ENCODE peak calls at places on chromosome 17, in four cellular contexts. H, V, K and M are unnamed samples.

GRCh38 chr17:42247734-42248133 is 28.5 kb downstream of the STAT5B start:
- DNase-seq in H (no peak), V (no peak), K (no peak), M (no peak)

GRCh38 chr17:34254651-34255380 is at the start of gene CCL2:
- DNase-seq in H (peak), V (peak), K (no peak), M (peak)

GRCh38 chr17:51853857-51854256 is 304.7 kb downstream of the CA10 start:
- DNase-seq in H (no peak), V (no peak), K (no peak), M (no peak)

GRCh38 chr17:80891096-80892018 is 100.3 kb upstream of the CHMP6 start:
- DNase-seq in H (peak), V (no peak), K (peak), M (peak)

GRCh38 chr17:75755205-75755901 is 9.6 kb downstream of the GALK1 start:
- DNase-seq in H (no peak), V (no peak), K (no peak), M (no peak)

GRCh38 chr17:78458091-78458490 is 79.6 kb downstream of the PGS1 start:
- DNase-seq in H (no peak), V (no peak), K (no peak), M (no peak)

GRCh38 chr17:7745748-7746470 is 28.4 kb downstream of the DNAH2 start:
- DNase-seq in H (peak), V (no peak), K (no peak), M (no peak)

GRCh38 chr17:78922876-78923498 is 2.2 kb downstream of the TIMP2 start:
- DNase-seq in H (no peak), V (peak), K (peak), M (no peak)

GRCh38 chr17:44788139-44788538 is 29.4 kb downstream of the ADAM11 start:
- DNase-seq in H (no peak), V (no peak), K (no peak), M (no peak)

GRCh38 chr17:36657763-36658490 is 56.5 kb downstream of the MRM1 start:
- DNase-seq in H (no peak), V (no peak), K (no peak), M (peak)

GRCh38 chr17:32654351-32654750 is 167.6 kb downstream of the CDK5R1 start:
- DNase-seq in H (no peak), V (no peak), K (no peak), M (no peak)

GRCh38 chr17:57206928-57207327 is 49.4 kb upstream of the MSI2 start:
- DNase-seq in H (no peak), V (no peak), K (no peak), M (no peak)

GRCh38 chr17:57160624-57161023 is 75.6 kb downstream of the AKAP1 start:
- DNase-seq in H (no peak), V (no peak), K (no peak), M (no peak)

GRCh38 chr17:17874478-17874877 is 37.7 kb upstream of the SREBF1 start:
- DNase-seq in H (peak), V (no peak), K (no peak), M (no peak)

GRCh38 chr17:8175795-8176196 is 384 bp downstream of the TMEM107 start:
- DNase-seq in H (no peak), V (no peak), K (no peak), M (no peak)

GRCh38 chr17:47810200-47810821 is 11.3 kb downstream of the OSBPL7 start:
- DNase-seq in H (peak), V (no peak), K (no peak), M (peak)

GRCh38 chr17:59791603-59792457 is 84.4 kb downstream of the VMP1 start:
- DNase-seq in H (no peak), V (no peak), K (no peak), M (no peak)

GRCh38 chr17:64172510-64172909 is 42.6 kb upstream of the ERN1 start:
- DNase-seq in H (no peak), V (no peak), K (no peak), M (no peak)

GRCh38 chr17:3751836-3752235 is 28.1 kb downstream of the HASPIN start:
- DNase-seq in H (no peak), V (no peak), K (no peak), M (no peak)

GRCh38 chr17:69581061-69581955 is 166.8 kb downstream of the MAP2K6 start:
- DNase-seq in H (no peak), V (no peak), K (no peak), M (no peak)

GRCh38 chr17:1730345-1731193 is 6.1 kb downstream of the WDR81 start:
- DNase-seq in H (no peak), V (peak), K (no peak), M (peak)

GRCh38 chr17:29433551-29433950 is 43.4 kb downstream of the TAOK1 start:
- DNase-seq in H (no peak), V (no peak), K (no peak), M (no peak)

GRCh38 chr17:42422958-42423712 is at the start of gene CAVIN1:
- DNase-seq in H (peak), V (peak), K (no peak), M (peak)

GRCh38 chr17:50187403-50187735 is 14.1 kb downstream of the COL1A1 start:
- DNase-seq in H (no peak), V (no peak), K (no peak), M (no peak)

GRCh38 chr17:49242813-49243212 is 12.2 kb upstream of the PHOSPHO1 start:
- DNase-seq in H (no peak), V (no peak), K (no peak), M (no peak)

GRCh38 chr17:80285237-80285920 is 24.7 kb downstream of the RNF213 start:
- DNase-seq in H (no peak), V (no peak), K (no peak), M (no peak)

GRCh38 chr17:39235555-39236221 is 9.9 kb upstream of the STAC2 start:
- DNase-seq in H (peak), V (no peak), K (no peak), M (no peak)

GRCh38 chr17:59440757-59441458 is 109.5 kb downstream of the YPEL2 start:
- DNase-seq in H (peak), V (peak), K (peak), M (peak)

GRCh38 chr17:59545942-59546341 is 19.5 kb upstream of the DHX40 start:
- DNase-seq in H (no peak), V (no peak), K (no peak), M (no peak)

GRCh38 chr17:41491476-41491875 is 1.8 kb upstream of the KRT36 start:
- DNase-seq in H (no peak), V (no peak), K (no peak), M (no peak)

GRCh38 chr17:74453665-74454196 is 12.7 kb upstream of the CD300A start:
- DNase-seq in H (peak), V (no peak), K (no peak), M (peak)

GRCh38 chr17:41304091-41304490 is 1.4 kb upstream of the KRTAP29-1 start:
- DNase-seq in H (no peak), V (no peak), K (no peak), M (no peak)

GRCh38 chr17:70961341-70961740 is 792.0 kb downstream of the KCNJ2 start:
- DNase-seq in H (no peak), V (no peak), K (no peak), M (no peak)

GRCh38 chr17:45382226-45382625 is 50.4 kb downstream of the ARHGAP27 start:
- DNase-seq in H (no peak), V (no peak), K (no peak), M (no peak)

GRCh38 chr17:28744104-28744801 is 442 bp downstream of the TRAF4 start:
- DNase-seq in H (peak), V (peak), K (no peak), M (peak)